ENCODE peak calls at places on chromosome 20, in four cellular contexts. One of them, this sample, is unnamed.

GRCh38 chr20:59735917-59736316 is 131.6 kb downstream of the PHACTR3 start:
- DNase-seq in K562: no peak
- DNase-seq in WTC11: no peak
- DNase-seq in GM12878: no peak
- DNase-seq in this sample: no peak

GRCh38 chr20:36173451-36173933 is 19.0 kb downstream of the EPB41L1 start:
- DNase-seq in GM12878: no peak
- DNase-seq in K562: peak; percentile 29
- DNase-seq in WTC11: peak; percentile 69
- DNase-seq in this sample: no peak

GRCh38 chr20:43843096-43843964 is 71.3 kb upstream of the TOX2 start:
- DNase-seq in GM12878: no peak
- DNase-seq in K562: no peak
- DNase-seq in WTC11: no peak
- DNase-seq in this sample: no peak

GRCh38 chr20:2475850-2476741 is 5.5 kb upstream of the SNRPB start:
- DNase-seq in GM12878: no peak
- DNase-seq in K562: no peak
- DNase-seq in WTC11: no peak
- DNase-seq in this sample: peak; percentile 90

GRCh38 chr20:11057624-11058023 is 383.8 kb upstream of the JAG1 start:
- DNase-seq in WTC11: no peak
- DNase-seq in K562: no peak
- DNase-seq in GM12878: no peak
- DNase-seq in this sample: no peak

GRCh38 chr20:56222201-56222600 is 26.3 kb upstream of the MC3R start:
- DNase-seq in K562: no peak
- DNase-seq in GM12878: no peak
- DNase-seq in WTC11: no peak
- DNase-seq in this sample: no peak

GRCh38 chr20:44030394-44030793 is 115.7 kb downstream of the TOX2 start:
- DNase-seq in GM12878: no peak
- DNase-seq in K562: no peak
- DNase-seq in WTC11: no peak
- DNase-seq in this sample: no peak

GRCh38 chr20:24039196-24039595 is 50.6 kb upstream of the GGTLC1 start:
- DNase-seq in GM12878: no peak
- DNase-seq in K562: no peak
- DNase-seq in WTC11: no peak
- DNase-seq in this sample: no peak

GRCh38 chr20:63068711-63069367 is 62.1 kb upstream of the BHLHE23 start:
- DNase-seq in K562: no peak
- DNase-seq in GM12878: no peak
- DNase-seq in WTC11: peak; percentile 4
- DNase-seq in this sample: no peak

GRCh38 chr20:43322851-43323250 is 133.1 kb upstream of the PTPRT start:
- DNase-seq in WTC11: no peak
- DNase-seq in K562: no peak
- DNase-seq in GM12878: no peak
- DNase-seq in this sample: no peak

GRCh38 chr20:25600632-25601031 is 15.3 kb upstream of the NINL start:
- DNase-seq in GM12878: no peak
- DNase-seq in WTC11: no peak
- DNase-seq in K562: no peak
- DNase-seq in this sample: peak; percentile 59

GRCh38 chr20:61494763-61495595 is 242.9 kb downstream of the CDH4 start:
- DNase-seq in K562: no peak
- DNase-seq in WTC11: no peak
- DNase-seq in GM12878: no peak
- DNase-seq in this sample: no peak

GRCh38 chr20:58340853-58341252 is 31.3 kb downstream of the RAB22A start:
- DNase-seq in GM12878: no peak
- DNase-seq in K562: peak; percentile 43
- DNase-seq in WTC11: no peak
- DNase-seq in this sample: no peak

GRCh38 chr20:25493748-25494505 is 86.5 kb downstream of the GINS1 start:
- DNase-seq in WTC11: no peak
- DNase-seq in GM12878: no peak
- DNase-seq in K562: no peak
- DNase-seq in this sample: no peak

GRCh38 chr20:46308258-46309157 is at the start of gene CDH22:
- DNase-seq in GM12878: no peak
- DNase-seq in WTC11: peak; percentile 66
- DNase-seq in K562: peak; percentile 75
- DNase-seq in this sample: peak; percentile 48

GRCh38 chr20:63952769-63953168 is 3.4 kb downstream of the UCKL1 start:
- DNase-seq in WTC11: no peak
- DNase-seq in GM12878: no peak
- DNase-seq in K562: no peak
- DNase-seq in this sample: no peak

GRCh38 chr20:38157635-38158495 is 7.2 kb downstream of the TGM2 start:
- DNase-seq in WTC11: no peak
- DNase-seq in GM12878: no peak
- DNase-seq in K562: no peak
- DNase-seq in this sample: no peak

GRCh38 chr20:31707994-31708744 is 14.5 kb downstream of the BCL2L1 start:
- DNase-seq in K562: peak; percentile 65
- DNase-seq in WTC11: peak; percentile 78
- DNase-seq in GM12878: no peak
- DNase-seq in this sample: no peak

GRCh38 chr20:31698803-31699718 is 23.6 kb downstream of the BCL2L1 start:
- DNase-seq in WTC11: no peak
- DNase-seq in GM12878: no peak
- DNase-seq in K562: peak; percentile 57
- DNase-seq in this sample: peak; percentile 76

GRCh38 chr20:25499855-25500434 is 85.4 kb downstream of the NINL start:
- DNase-seq in K562: no peak
- DNase-seq in GM12878: no peak
- DNase-seq in WTC11: no peak
- DNase-seq in this sample: no peak

GRCh38 chr20:46710149-46710913 is 882 bp downstream of the SLC2A10 start:
- DNase-seq in WTC11: no peak
- DNase-seq in GM12878: no peak
- DNase-seq in K562: no peak
- DNase-seq in this sample: no peak

GRCh38 chr20:2859330-2860121 is 13.8 kb upstream of the PTPRA start:
- DNase-seq in WTC11: no peak
- DNase-seq in K562: no peak
- DNase-seq in GM12878: no peak
- DNase-seq in this sample: no peak

GRCh38 chr20:48295445-48295903 is 510.2 kb upstream of the SULF2 start:
- DNase-seq in WTC11: no peak
- DNase-seq in K562: no peak
- DNase-seq in GM12878: no peak
- DNase-seq in this sample: peak; percentile 94

GRCh38 chr20:9498322-9498721 is 16.1 kb upstream of the LAMP5 start:
- DNase-seq in WTC11: no peak
- DNase-seq in K562: no peak
- DNase-seq in GM12878: no peak
- DNase-seq in this sample: no peak

GRCh38 chr20:48706710-48707339 is 121.0 kb downstream of the PREX1 start:
- DNase-seq in GM12878: no peak
- DNase-seq in K562: no peak
- DNase-seq in WTC11: no peak
- DNase-seq in this sample: no peak

DNA sequence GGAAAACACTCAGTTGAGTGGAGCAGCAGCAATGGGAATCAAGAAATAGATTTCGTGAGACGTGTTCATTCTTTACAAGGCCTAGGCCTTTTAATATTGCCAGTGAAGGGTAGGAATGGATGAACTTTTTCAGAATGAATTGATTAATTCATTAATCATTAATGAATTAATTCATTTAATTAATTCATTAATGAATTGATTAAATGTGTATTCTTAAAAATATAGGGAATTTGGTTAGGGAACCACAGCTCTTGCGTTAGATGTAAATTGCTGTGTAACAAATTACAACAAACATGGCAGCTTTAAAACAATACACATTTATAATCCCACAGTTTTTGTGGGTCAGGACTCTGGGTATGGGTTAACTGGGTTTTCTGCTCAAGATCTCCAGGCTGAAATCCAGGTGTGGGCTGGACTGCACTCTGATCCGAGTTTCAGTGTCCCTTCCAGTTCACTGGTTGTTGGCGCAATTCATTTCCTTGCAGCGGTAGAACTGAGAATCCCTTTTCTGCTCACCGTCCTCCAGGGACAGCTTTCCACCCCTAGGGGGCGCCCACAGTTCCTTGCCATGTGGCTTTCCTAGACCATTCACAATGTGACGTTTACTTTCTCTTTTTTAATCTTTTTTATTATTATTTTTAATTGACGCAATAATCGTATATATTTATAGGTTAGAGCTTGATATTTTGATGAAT is 32.8 kb upstream of the BCAS1 start:
- DNase-seq in WTC11: peak; percentile 88
- DNase-seq in GM12878: no peak
- DNase-seq in K562: peak; percentile 69
- DNase-seq in this sample: peak; percentile 96
- TF ChIP-seq TCF7 in WTC11: no peak
- TF ChIP-seq TCF7 in GM12878: no peak
- TF ChIP-seq TCF7 in K562: no peak
- TF ChIP-seq TCF7 in this sample: peak; percentile 38

DNA sequence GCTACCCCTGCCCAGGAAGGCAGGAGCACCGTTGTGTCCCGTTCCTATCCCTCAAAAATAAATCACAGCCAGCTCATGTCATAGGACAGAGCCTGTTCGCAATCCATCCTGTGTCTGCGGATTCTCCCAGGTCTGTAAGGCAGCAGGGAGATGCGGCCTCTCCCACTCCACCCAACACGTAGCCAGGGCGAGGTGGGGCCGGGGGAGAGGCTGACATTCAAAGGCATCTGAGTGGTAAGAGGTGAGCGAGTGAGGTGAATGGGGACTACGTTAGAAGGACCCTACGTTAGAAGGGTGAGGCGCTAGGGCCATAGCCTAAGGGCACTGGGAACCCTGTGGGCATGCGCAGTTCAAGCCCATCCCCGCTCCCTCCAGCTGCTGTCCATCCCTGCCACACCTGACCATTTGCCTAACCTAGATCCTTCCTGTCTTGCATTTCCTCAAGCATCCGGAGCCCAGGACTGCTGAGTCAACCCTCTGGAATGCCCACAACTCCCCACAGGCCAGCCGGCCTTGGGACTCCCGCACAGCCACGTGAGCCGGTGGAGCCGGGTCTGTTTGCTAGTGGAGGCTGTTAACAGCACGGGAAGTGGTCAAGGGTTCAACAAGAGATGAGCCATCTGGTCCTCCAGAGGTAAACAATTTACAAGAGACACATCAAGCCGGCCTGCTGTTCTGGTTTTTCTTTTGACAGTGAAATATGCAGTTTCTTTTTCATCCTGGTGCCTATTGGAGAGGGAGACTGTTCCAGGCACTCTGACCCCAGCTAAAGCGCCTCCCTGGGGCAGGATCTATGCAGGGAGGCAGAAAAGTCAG is 45.9 kb downstream of the RIPOR3 start:
- DNase-seq in WTC11: peak; percentile 77
- DNase-seq in GM12878: no peak
- DNase-seq in K562: no peak
- DNase-seq in this sample: peak; percentile 100
- TF ChIP-seq TCF7 in WTC11: no peak
- TF ChIP-seq TCF7 in GM12878: no peak
- TF ChIP-seq TCF7 in K562: no peak
- TF ChIP-seq TCF7 in this sample: peak; percentile 52

DNA sequence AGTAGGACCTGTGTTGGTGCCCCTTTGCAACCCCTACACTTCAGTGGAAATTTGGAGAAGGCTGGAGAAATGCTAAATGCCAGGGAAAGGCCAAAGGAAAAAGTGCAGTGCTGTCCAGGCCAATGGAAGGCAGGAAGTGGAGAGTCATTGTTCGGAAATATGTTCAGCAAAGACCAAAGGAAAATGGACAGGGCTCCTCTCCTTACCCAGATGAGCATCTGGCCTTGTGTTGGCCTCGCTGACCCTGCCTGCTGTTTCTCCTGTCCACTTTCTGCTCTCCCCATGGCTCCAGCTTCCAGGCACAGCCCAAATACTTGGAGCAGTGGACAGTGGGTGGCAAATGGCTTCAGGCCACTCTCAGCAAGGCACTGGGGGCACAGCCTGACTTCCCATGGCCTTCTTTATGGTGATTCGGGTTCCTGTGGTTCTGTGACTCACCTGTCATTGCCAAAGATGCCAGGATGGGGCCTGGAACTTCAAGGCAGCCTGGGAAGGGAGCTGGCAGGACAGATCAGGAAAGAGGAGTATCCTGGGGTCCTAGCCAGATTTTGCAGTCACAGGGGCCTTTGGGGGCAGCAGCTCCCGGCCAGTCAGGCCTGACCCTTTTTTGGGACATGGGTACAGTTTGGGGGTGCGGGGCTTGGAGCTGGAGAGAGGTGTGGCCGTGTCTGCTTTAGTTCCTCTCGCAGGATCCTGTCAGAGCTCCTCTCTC is 190.9 kb upstream of the SLC24A3 start:
- DNase-seq in K562: no peak
- DNase-seq in WTC11: no peak
- DNase-seq in GM12878: no peak
- DNase-seq in this sample: no peak
- TF ChIP-seq TCF7 in K562: no peak
- TF ChIP-seq TCF7 in WTC11: no peak
- TF ChIP-seq TCF7 in GM12878: no peak
- TF ChIP-seq TCF7 in this sample: no peak

GRCh38 chr20:53622247-53623114 is 28.8 kb upstream of the ZNF217 start:
- DNase-seq in GM12878: peak; percentile 38
- DNase-seq in WTC11: no peak
- DNase-seq in K562: no peak
- DNase-seq in this sample: peak; percentile 35

GRCh38 chr20:53626584-53626983 is 32.9 kb upstream of the ZNF217 start:
- DNase-seq in WTC11: no peak
- DNase-seq in K562: no peak
- DNase-seq in GM12878: no peak
- DNase-seq in this sample: no peak

GRCh38 chr20:53623127-53623453 is 29.5 kb upstream of the ZNF217 start:
- DNase-seq in WTC11: no peak
- DNase-seq in GM12878: no peak
- DNase-seq in K562: no peak
- DNase-seq in this sample: no peak

GRCh38 chr20:53621482-53622246 is 28.0 kb upstream of the ZNF217 start:
- DNase-seq in K562: peak; percentile 59
- DNase-seq in GM12878: peak; percentile 59
- DNase-seq in WTC11: no peak
- DNase-seq in this sample: peak; percentile 45

DNA sequence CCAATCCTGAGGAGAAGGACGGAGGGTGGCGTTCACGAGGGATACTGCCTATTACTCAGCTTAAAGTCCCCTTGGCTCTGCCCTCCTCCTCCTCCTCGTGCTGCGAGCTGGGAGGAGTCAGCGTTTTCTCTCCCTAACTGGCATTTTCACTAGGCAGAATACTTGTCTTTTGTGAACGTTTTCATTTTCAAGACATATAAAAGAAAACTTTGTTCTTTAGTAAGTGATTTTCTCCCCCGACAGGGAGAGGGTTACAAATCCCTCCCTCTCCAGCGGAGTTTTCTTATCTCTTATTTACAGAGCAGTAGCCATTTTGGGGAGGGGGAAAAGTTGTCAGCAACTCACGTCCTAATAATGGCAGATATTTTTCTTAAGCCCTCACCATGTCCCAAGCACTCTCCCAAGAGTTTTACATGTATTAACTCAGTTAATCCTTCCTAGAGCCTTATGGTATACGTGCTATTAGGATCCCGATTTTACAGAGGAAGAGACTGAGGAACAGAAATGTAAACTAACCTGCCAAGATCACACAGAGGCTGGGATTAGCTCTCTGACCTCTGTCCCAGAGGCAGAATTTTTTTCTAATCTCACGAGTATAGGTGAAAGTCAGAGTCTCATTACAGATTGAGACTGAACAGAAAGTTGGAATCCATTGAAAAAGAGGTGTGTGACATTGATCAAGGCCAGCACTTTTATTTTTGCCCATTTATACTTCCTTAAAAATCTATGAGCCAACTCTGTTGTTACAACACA is 30.0 kb upstream of the ZNF217 start:
- DNase-seq in K562: peak; percentile 77
- DNase-seq in GM12878: peak; percentile 60
- DNase-seq in WTC11: peak; percentile 42
- DNase-seq in this sample: peak; percentile 77
- TF ChIP-seq TCF7 in K562: no peak
- TF ChIP-seq TCF7 in GM12878: no peak
- TF ChIP-seq TCF7 in WTC11: no peak
- TF ChIP-seq TCF7 in this sample: no peak